ENCODE peak calls at places on chromosomes 12 and 14, in nine cellular contexts. O, Y, P, J, D, E, V, S and U are unnamed samples.

GRCh38 chr14:104131968-104132732 is 6.2 kb upstream of the KIF26A start:
- DNase-seq in O (no peak), Y (no peak), P (no peak), J (peak; percentile 56), D (no peak), E (no peak), V (no peak), S (no peak), U (no peak)

GRCh38 chr12:124863409-124864325 is at the start of gene SCARB1:
- DNase-seq in O (peak; percentile 64), Y (peak; percentile 67), P (peak; percentile 83), J (peak; percentile 89), D (peak; percentile 99), E (peak; percentile 69), V (peak; percentile 85), S (peak; percentile 85), U (no peak)

GRCh38 chr14:72701610-72702009 is 192.3 kb downstream of the DPF3 start:
- DNase-seq in O (peak; percentile 36), Y (no peak), P (no peak), J (no peak), D (peak; percentile 59), E (no peak), V (peak; percentile 31), S (no peak), U (no peak)

GRCh38 chr14:94381149-94382030 is 7.0 kb downstream of the SERPINA1 start:
- DNase-seq in O (no peak), Y (no peak), P (no peak), J (no peak), D (no peak), E (no peak), V (no peak), S (no peak), U (no peak)

GRCh38 chr12:132151145-132151765 is 7.0 kb downstream of the NOC4L start:
- DNase-seq in O (no peak), Y (no peak), P (no peak), J (peak; percentile 77), D (no peak), E (no peak), V (no peak), S (no peak), U (no peak)

GRCh38 chr14:24127673-24128072 is 2.8 kb upstream of the FITM1 start:
- DNase-seq in O (no peak), Y (no peak), P (no peak), J (no peak), D (no peak), E (no peak), V (no peak), S (no peak), U (no peak)

GRCh38 chr12:107134558-107134957 is 41.2 kb upstream of the CRY1 start:
- DNase-seq in O (no peak), Y (no peak), P (peak; percentile 22), J (no peak), D (no peak), E (no peak), V (no peak), S (peak; percentile 71), U (no peak)

GRCh38 chr12:80472912-80473500 is 29.0 kb downstream of the PTPRQ start:
- DNase-seq in O (peak; percentile 78), Y (peak; percentile 76), P (no peak), J (no peak), D (peak; percentile 20), E (peak; percentile 84), V (no peak), S (peak; percentile 79), U (no peak)

GRCh38 chr12:123050331-123050809 is 69.9 kb downstream of the ARL6IP4 start:
- DNase-seq in O (peak; percentile 70), Y (peak; percentile 51), P (no peak), J (no peak), D (no peak), E (peak; percentile 36), V (peak; percentile 49), S (no peak), U (no peak)

GRCh38 chr12:109670647-109671046 is 43.0 kb upstream of the FAM222A start:
- DNase-seq in O (no peak), Y (no peak), P (no peak), J (no peak), D (peak; percentile 38), E (no peak), V (no peak), S (no peak), U (no peak)

GRCh38 chr14:57656853-57657252 is 163.2 kb upstream of the CCDC198 start:
- DNase-seq in O (no peak), Y (no peak), P (no peak), J (no peak), D (no peak), E (no peak), V (no peak), S (no peak), U (no peak)

GRCh38 chr12:110908377-110909136 is 11.8 kb downstream of the MYL2 start:
- DNase-seq in O (no peak), Y (no peak), P (no peak), J (no peak), D (no peak), E (no peak), V (peak; percentile 51), S (no peak), U (no peak)

GRCh38 chr12:110906985-110907384 is 13.4 kb downstream of the MYL2 start:
- DNase-seq in O (peak; percentile 87), Y (peak; percentile 31), P (no peak), J (no peak), D (no peak), E (peak; percentile 59), V (no peak), S (peak; percentile 33), U (no peak)

GRCh38 chr12:110907583-110907982 is 12.8 kb downstream of the MYL2 start:
- DNase-seq in O (no peak), Y (no peak), P (no peak), J (no peak), D (no peak), E (no peak), V (no peak), S (no peak), U (no peak)

GRCh38 chr12:110906516-110906915 is 13.9 kb downstream of the MYL2 start:
- DNase-seq in O (no peak), Y (no peak), P (no peak), J (no peak), D (no peak), E (no peak), V (no peak), S (no peak), U (no peak)

GRCh38 chr12:110906088-110906487 is 14.3 kb downstream of the MYL2 start:
- DNase-seq in O (no peak), Y (no peak), P (no peak), J (no peak), D (no peak), E (no peak), V (no peak), S (no peak), U (no peak)
- TF ChIP-seq CTCF in O (no peak), Y (no peak), P (no peak), J (no peak), D (no peak), E (no peak), V (no peak), S (no peak), U (no peak)

GRCh38 chr14:38608244-38608643 is 352.4 kb upstream of the CLEC14A start:
- DNase-seq in O (no peak), Y (no peak), P (no peak), J (no peak), D (no peak), E (no peak), V (no peak), S (no peak), U (no peak)

DNA sequence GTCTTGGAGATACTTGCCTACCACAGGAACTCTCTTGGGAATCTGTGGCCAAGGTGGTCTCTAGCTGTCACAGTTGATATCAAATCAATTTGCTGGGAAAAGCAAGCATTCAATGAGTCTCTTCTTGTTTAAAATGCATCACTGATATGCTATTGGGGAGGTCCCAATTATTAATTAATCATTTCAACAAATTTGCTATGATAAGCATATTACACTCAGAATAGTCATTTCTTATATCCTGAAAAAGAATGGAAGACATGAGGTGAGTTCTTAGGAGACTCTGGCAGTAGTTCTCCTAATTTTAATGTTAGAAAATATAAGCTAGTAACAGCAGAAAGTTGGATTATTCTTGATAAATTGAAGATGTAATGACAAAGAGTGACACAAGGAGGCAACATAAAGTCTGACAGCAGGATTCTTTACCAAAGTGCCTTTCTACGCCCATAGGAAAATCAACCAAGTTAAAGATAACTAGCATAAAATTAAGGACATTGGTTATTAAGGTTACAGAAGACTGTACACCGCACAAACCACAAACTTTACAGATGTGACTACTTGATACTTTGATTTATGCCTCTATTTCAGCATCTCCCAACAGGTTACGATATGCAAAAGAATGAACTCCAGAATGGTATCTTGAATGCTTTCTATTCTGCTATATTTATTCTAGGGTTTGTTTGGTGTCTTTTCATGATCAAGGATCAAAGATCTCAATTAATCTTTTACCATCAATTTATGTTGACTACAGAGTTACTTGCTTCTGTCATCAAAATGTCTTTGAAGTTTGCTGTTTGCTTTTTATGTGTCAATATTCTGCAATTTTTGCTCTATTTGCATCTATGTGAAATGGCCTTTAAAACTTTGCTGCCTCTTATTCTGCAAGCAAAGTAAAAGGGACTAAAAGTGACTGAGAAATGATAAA is 349.6 kb upstream of the CLEC14A start:
- DNase-seq in O (no peak), Y (no peak), P (no peak), J (no peak), D (no peak), E (no peak), V (no peak), S (no peak), U (no peak)
- TF ChIP-seq CTCF in O (no peak), Y (no peak), P (peak; percentile 69), J (no peak), D (no peak), E (no peak), V (no peak), S (no peak), U (no peak)

DNA sequence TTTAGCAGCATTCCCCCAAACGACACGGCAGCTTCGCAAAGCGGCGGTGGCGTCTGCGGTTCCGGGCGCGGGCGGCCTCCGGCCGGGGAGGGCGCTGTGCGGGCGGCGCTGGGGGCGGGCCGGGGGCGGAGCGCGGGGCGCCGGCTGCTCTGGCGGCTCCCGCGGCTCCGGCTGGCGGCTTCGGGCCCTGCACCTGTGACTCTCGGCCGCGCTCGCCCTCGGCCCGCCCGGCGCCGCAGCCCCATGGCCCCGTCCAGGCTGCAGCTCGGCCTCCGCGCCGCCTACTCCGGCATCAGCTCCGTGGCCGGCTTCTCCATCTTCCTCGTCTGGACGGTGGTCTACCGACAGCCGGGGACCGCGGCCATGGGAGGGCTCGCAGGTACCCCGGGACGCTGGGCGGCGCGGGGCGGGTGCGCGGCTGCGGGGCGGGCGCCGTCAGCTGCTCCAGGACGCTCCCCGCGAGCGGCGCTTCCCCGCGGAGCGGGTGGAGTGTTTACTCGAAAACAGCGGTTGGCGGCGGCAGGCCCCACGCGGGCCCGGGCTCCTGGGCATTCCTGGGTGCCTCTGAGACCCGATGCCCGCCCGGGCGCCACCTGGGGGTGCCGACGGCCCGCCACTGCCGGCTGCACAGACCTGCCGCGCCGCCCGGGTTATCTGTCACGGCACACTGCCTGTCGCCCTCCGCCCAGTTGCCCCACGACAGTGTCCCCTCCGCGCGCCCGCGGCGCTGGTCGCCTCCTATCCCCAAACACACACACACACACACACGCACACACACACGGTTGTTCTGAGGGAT is at the start of gene SLC48A1:
- DNase-seq in O (peak; percentile 52), Y (no peak), P (peak; percentile 85), J (no peak), D (peak; percentile 97), E (no peak), V (peak; percentile 82), S (peak; percentile 72), U (no peak)
- TF ChIP-seq CTCF in O (peak; percentile 5), Y (peak; percentile 43), P (no peak), J (peak; percentile 25), D (peak; percentile 32), E (peak; percentile 29), V (peak; percentile 22), S (peak; percentile 71), U (no peak)

GRCh38 chr14:38941485-38941884 is 161.6 kb downstream of the SEC23A start:
- DNase-seq in O (no peak), Y (no peak), P (no peak), J (no peak), D (no peak), E (no peak), V (no peak), S (peak; percentile 7), U (no peak)
- TF ChIP-seq CTCF in O (no peak), Y (peak; percentile 6), P (no peak), J (no peak), D (no peak), E (no peak), V (no peak), S (no peak), U (no peak)